ENCODE peak calls at places on chromosomes 4 and X, in five cellular contexts. O is OCI-LY7, L is transverse colon, V is neuronal stem cell, E is gastrocnemius medialis. Y is an unnamed sample.

GRCh38 chrX:77505227-77505626 is 58.0 kb downstream of the FGF16 start:
- DNase-seq in E (no peak), V (no peak), O (peak; percentile 11), L (no peak), Y (no peak)

GRCh38 chr4:150722908-150723362 is 141.0 kb downstream of the MAB21L2 start:
- DNase-seq in E (peak; percentile 64), O (no peak), V (no peak), L (peak; percentile 92), Y (peak; percentile 91)

GRCh38 chrX:19193584-19193983 is 71.3 kb upstream of the ADGRG2 start:
- DNase-seq in O (no peak), L (no peak), V (no peak), E (no peak), Y (no peak)

GRCh38 chr4:87121332-87122065 is 98.9 kb downstream of the KLHL8 start:
- DNase-seq in E (peak; percentile 28), L (no peak), O (no peak), V (no peak), Y (no peak)

GRCh38 chrX:2385224-2385623 is 115.6 kb downstream of the DHRSX start:
- DNase-seq in L (no peak), E (no peak), V (no peak), O (no peak), Y (no peak)

GRCh38 chr4:19936471-19936870 is 315.2 kb upstream of the SLIT2 start:
- DNase-seq in L (no peak), E (no peak), V (no peak), O (no peak), Y (no peak)

GRCh38 chr4:158996669-158997074 is 106.2 kb upstream of the RAPGEF2 start:
- DNase-seq in O (no peak), E (no peak), V (no peak), L (no peak), Y (no peak)

GRCh38 chr4:87073570-87074470 is 139.0 kb downstream of the AFF1 start:
- DNase-seq in V (no peak), L (peak; percentile 60), O (peak; percentile 82), E (no peak), Y (no peak)

GRCh38 chr4:77582151-77582550 is 23.5 kb upstream of the CXCL13 start:
- DNase-seq in L (no peak), V (no peak), O (no peak), E (no peak), Y (no peak)

GRCh38 chrX:16786791-16787735 is 797 bp downstream of the TXLNG start:
- DNase-seq in V (no peak), O (peak; percentile 40), L (peak; percentile 38), E (peak; percentile 11), Y (peak; percentile 63)

GRCh38 chr4:94909645-94910044 is 151.9 kb downstream of the BMPR1B start:
- DNase-seq in L (no peak), O (no peak), E (no peak), V (no peak), Y (no peak)

GRCh38 chrX:74431807-74432206 is 10.5 kb downstream of the SLC16A2 start:
- DNase-seq in O (no peak), V (peak; percentile 0), L (no peak), E (no peak), Y (no peak)

GRCh38 chrX:143486105-143486504 is 31.2 kb downstream of the SPANXN3 start:
- DNase-seq in O (no peak), E (no peak), L (no peak), V (no peak), Y (no peak)

GRCh38 chr4:87257523-87257922 is 37.1 kb upstream of the KLHL8 start:
- DNase-seq in E (no peak), O (no peak), L (no peak), V (no peak), Y (no peak)

GRCh38 chrX:100600769-100601168 is 16.0 kb downstream of the TNMD start:
- DNase-seq in O (no peak), E (no peak), L (no peak), V (no peak), Y (no peak)

GRCh38 chr4:99507762-99508161 is 3.1 kb upstream of the C4orf17 start:
- DNase-seq in V (no peak), L (no peak), E (no peak), O (no peak), Y (no peak)

GRCh38 chr4:118327554-118328241 is 25.1 kb downstream of the PRSS12 start:
- DNase-seq in V (no peak), L (no peak), O (no peak), E (no peak), Y (no peak)

GRCh38 chrX:24547961-24548360 is 82.9 kb downstream of the PDK3 start:
- DNase-seq in O (no peak), L (no peak), V (no peak), E (no peak), Y (no peak)

GRCh38 chr4:122739174-122739573 is 6.7 kb downstream of the BBS12 start:
- DNase-seq in E (no peak), O (no peak), L (no peak), V (no peak), Y (no peak)

GRCh38 chr4:7016512-7016911 is 26.7 kb upstream of the TADA2B start:
- DNase-seq in E (no peak), L (no peak), O (no peak), V (no peak), Y (no peak)

GRCh38 chr4:7017446-7018048 is 25.6 kb upstream of the TADA2B start:
- DNase-seq in L (no peak), O (no peak), V (no peak), E (no peak), Y (no peak)

GRCh38 chr4:7014815-7015214 is 28.4 kb upstream of the TADA2B start:
- DNase-seq in O (no peak), L (no peak), E (no peak), V (no peak), Y (no peak)

GRCh38 chr4:7016086-7016485 is 27.1 kb upstream of the TADA2B start:
- DNase-seq in O (no peak), E (no peak), L (no peak), V (no peak), Y (no peak)

GRCh38 chr4:7015383-7016035 is 27.7 kb upstream of the TADA2B start:
- DNase-seq in O (no peak), E (no peak), L (no peak), V (no peak), Y (no peak)
- H3K36me3 ChIP-seq in O (peaks cover 67% of the 10 kb centered on the region), E (no peaks in the 10 kb centered on the region), L (peaks cover 33% of the 10 kb centered on the region), V (peaks cover 87% of the 10 kb centered on the region), Y (peaks cover 49% of the 10 kb centered on the region)

DNA sequence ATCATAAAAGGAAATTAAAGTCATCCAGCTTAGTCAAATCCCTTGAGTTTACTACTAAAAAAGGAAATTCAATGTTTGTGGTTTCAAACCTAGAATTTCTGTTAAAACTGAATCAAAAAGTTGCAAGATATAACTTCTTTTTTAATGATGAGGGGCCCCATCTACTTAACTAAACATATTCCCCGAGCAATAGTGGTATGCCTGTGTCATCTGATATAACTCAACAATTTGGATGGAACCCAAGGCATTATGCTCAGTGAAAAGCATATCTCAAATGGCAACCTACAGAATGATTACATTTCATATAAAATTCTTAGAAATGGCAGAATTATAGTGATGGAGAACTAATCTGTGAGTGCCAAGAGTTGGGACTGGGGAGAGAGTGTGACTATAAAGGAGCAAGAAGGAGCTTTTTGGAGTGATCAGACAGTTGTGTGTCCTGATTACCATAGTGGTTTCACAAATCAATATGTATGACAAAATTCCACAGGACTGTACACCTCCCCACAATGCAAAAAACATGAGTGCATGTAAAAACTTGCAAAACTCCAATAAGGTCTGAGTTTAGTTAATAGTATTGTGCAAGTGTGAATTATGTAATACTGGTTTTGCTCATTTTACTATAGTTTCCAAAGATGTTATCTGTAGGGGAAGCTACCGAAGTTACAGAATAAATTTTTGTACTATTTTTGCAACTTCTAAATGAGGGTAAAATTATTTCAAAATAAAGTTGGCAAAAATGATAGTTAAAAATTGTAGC is 323.2 kb downstream of the ARHGAP24 start:
- DNase-seq in E (no peak), V (no peak), L (no peak), O (no peak), Y (no peak)
- H3K4me3 ChIP-seq in E (no peak overlapping the region), V (no peak overlapping the region), L (no peak overlapping the region), O (no peak overlapping the region), Y (no peak overlapping the region)

GRCh38 chr4:169601016-169601771 is 11.2 kb downstream of the NEK1 start:
- DNase-seq in L (no peak), E (no peak), O (no peak), V (no peak), Y (no peak)
- H3K36me3 ChIP-seq in L (peaks cover 9% of the 10 kb centered on the region), E (no peaks in the 10 kb centered on the region), O (peaks cover 49% of the 10 kb centered on the region), V (peaks cover 34% of the 10 kb centered on the region), Y (peaks cover 8% of the 10 kb centered on the region)

DNA sequence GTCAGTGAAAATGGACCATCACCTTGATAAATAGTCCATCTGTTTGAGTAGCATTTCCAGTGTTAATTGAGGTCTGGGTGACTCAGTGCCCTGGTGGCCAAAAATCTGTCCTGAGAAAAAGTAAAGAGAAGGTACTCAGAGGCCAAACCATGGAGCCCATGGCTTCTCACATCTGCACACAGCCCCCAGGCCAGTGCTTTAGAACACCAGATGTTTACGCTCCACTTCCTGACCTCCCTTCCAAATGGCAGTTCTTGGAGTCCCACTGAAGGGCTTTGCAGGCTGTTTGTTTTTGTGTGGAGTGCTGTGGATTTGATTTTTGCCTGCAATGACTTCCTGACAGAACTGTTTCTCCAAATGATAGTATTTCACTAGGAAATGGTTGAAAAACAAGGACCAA is 60.2 kb upstream of the GPC4 start:
- DNase-seq in O (no peak), E (peak; percentile 16), L (no peak), V (no peak), Y (no peak)
- H3K4me3 ChIP-seq in O (no peak overlapping the region), E (no peak overlapping the region), L (no peak overlapping the region), V (no peak overlapping the region), Y (no peak overlapping the region)

DNA sequence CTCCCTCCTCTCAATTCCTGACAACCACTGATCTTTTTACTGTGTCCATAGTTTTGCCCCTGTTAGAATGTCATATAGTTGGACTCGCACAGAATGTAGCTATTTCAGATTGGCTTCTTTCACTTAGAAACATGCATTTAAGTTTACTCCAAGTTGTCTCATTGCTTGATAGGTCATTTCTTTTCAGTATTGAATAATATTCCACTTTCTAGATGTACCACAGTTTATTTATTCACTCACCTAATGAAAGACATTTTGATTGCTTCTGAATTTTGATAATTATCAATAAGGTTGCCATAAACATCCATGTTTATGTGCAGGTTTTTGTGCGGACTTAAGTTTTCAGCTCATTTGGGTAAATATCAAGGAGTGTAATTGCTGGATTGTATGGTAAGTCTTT is 38.5 kb downstream of the SLC9B1 start:
- DNase-seq in E (no peak), V (no peak), L (no peak), O (no peak), Y (no peak)
- H3K36me3 ChIP-seq in E (no peaks in the 10 kb centered on the region), V (no peaks in the 10 kb centered on the region), L (no peaks in the 10 kb centered on the region), O (no peaks in the 10 kb centered on the region), Y (no peaks in the 10 kb centered on the region)